ENCODE peak calls at places on chromosomes 6 and 20, in eight cellular contexts. Q, N, E, L, S, H, B and M are unnamed samples.

GRCh38 chr20:54111460-54111859 is 41.1 kb upstream of the BCAS1 start:
- DNase-seq in Q (no peak), N (no peak), E (no peak), L (no peak), S (no peak), H (no peak), B (no peak), M (no peak)

GRCh38 chr20:32993484-32994050 is 10.7 kb downstream of the SUN5 start:
- DNase-seq in Q (no peak), N (no peak), E (no peak), L (no peak), S (no peak), H (no peak), B (no peak), M (no peak)

GRCh38 chr20:20366551-20366895 is 1.4 kb upstream of the INSM1 start:
- DNase-seq in Q (no peak), N (no peak), E (no peak), L (no peak), S (no peak), H (no peak), B (no peak), M (no peak)

GRCh38 chr20:58329711-58330110 is 20.2 kb downstream of the RAB22A start:
- DNase-seq in Q (no peak), N (no peak), E (no peak), L (no peak), S (no peak), H (no peak), B (no peak), M (no peak)

GRCh38 chr6:142735182-142735581 is 209.8 kb downstream of the HIVEP2 start:
- DNase-seq in Q (no peak), N (no peak), E (no peak), L (peak; percentile 18), S (no peak), H (no peak), B (peak; percentile 67), M (no peak)

GRCh38 chr6:153092082-153093013 is 38.7 kb downstream of the RGS17 start:
- DNase-seq in Q (no peak), N (no peak), E (no peak), L (peak; percentile 68), S (no peak), H (peak; percentile 95), B (no peak), M (no peak)

GRCh38 chr20:4192378-4193048 is 177.2 kb upstream of the RNF24 start:
- DNase-seq in Q (no peak), N (no peak), E (no peak), L (no peak), S (no peak), H (peak; percentile 68), B (no peak), M (no peak)

GRCh38 chr6:56759521-56759920 is 116.8 kb upstream of the DST start:
- DNase-seq in Q (no peak), N (no peak), E (no peak), L (no peak), S (no peak), H (no peak), B (no peak), M (no peak)

GRCh38 chr20:59518881-59519706 is 85.2 kb upstream of the PHACTR3 start:
- DNase-seq in Q (peak; percentile 79), N (peak; percentile 49), E (peak; percentile 19), L (peak; percentile 43), S (peak; percentile 67), H (peak; percentile 38), B (peak; percentile 22), M (no peak)

GRCh38 chr20:346640-347316 is at the start of gene NRSN2:
- DNase-seq in Q (peak; percentile 74), N (peak; percentile 70), E (peak; percentile 59), L (peak; percentile 76), S (no peak), H (no peak), B (peak; percentile 78), M (no peak)

GRCh38 chr20:54062812-54063280 is 7.5 kb downstream of the BCAS1 start:
- DNase-seq in Q (peak; percentile 58), N (no peak), E (no peak), L (peak; percentile 42), S (peak; percentile 33), H (peak; percentile 72), B (peak; percentile 17), M (no peak)

GRCh38 chr20:61898405-61898804 is 167.3 kb downstream of the TAF4 start:
- DNase-seq in Q (no peak), N (no peak), E (no peak), L (no peak), S (no peak), H (no peak), B (no peak), M (no peak)

GRCh38 chr6:44494011-44494501 is 106.5 kb downstream of the CDC5L start:
- DNase-seq in Q (no peak), N (no peak), E (no peak), L (peak; percentile 83), S (peak; percentile 65), H (peak; percentile 45), B (no peak), M (no peak)

GRCh38 chr20:6130045-6130444 is 7.2 kb upstream of the FERMT1 start:
- DNase-seq in Q (no peak), N (no peak), E (no peak), L (no peak), S (no peak), H (no peak), B (no peak), M (no peak)

GRCh38 chr20:51144476-51144875 is 121.6 kb upstream of the KCNG1 start:
- DNase-seq in Q (no peak), N (no peak), E (no peak), L (no peak), S (no peak), H (no peak), B (no peak), M (no peak)